ENCODE peak calls at places on chromosomes 4 and X, in four cellular contexts. One of them, this sample, is unnamed.

GRCh38 chr4:10055871-10056270 is 34.6 kb upstream of the SLC2A9 start:
- DNase-seq in CD4-positive, alpha-beta memory T cell: no peak
- DNase-seq in heart left ventricle: no peak
- DNase-seq in left ventricle myocardium inferior: no peak
- DNase-seq in this sample: no peak

GRCh38 chr4:88112856-88113255 is 45.6 kb downstream of the ABCG2 start:
- DNase-seq in CD4-positive, alpha-beta memory T cell: no peak
- DNase-seq in heart left ventricle: no peak
- DNase-seq in left ventricle myocardium inferior: no peak
- DNase-seq in this sample: no peak

GRCh38 chr4:31327031-31327430 is 606.9 kb downstream of the PCDH7 start:
- DNase-seq in CD4-positive, alpha-beta memory T cell: no peak
- DNase-seq in heart left ventricle: no peak
- DNase-seq in left ventricle myocardium inferior: no peak
- DNase-seq in this sample: no peak

GRCh38 chr4:89134775-89135319 is 23.5 kb downstream of the TIGD2 start:
- DNase-seq in CD4-positive, alpha-beta memory T cell: no peak
- DNase-seq in heart left ventricle: no peak
- DNase-seq in left ventricle myocardium inferior: no peak
- DNase-seq in this sample: no peak

GRCh38 chr4:81631958-81632439 is 160.3 kb upstream of the RASGEF1B start:
- DNase-seq in CD4-positive, alpha-beta memory T cell: no peak
- DNase-seq in heart left ventricle: no peak
- DNase-seq in left ventricle myocardium inferior: no peak
- DNase-seq in this sample: no peak

GRCh38 chr4:37620174-37620573 is 66.0 kb downstream of the RELL1 start:
- DNase-seq in CD4-positive, alpha-beta memory T cell: no peak
- DNase-seq in heart left ventricle: no peak
- DNase-seq in left ventricle myocardium inferior: no peak
- DNase-seq in this sample: no peak

GRCh38 chrX:95318882-95319281 is 1365.8 kb upstream of the DIAPH2 start:
- DNase-seq in CD4-positive, alpha-beta memory T cell: no peak
- DNase-seq in heart left ventricle: no peak
- DNase-seq in left ventricle myocardium inferior: no peak
- DNase-seq in this sample: no peak

GRCh38 chrX:138710866-138711331 is 618 bp downstream of the FGF13 start:
- DNase-seq in CD4-positive, alpha-beta memory T cell: no peak
- DNase-seq in heart left ventricle: peak; percentile 12
- DNase-seq in left ventricle myocardium inferior: peak; percentile 8
- DNase-seq in this sample: no peak

GRCh38 chrX:15930585-15930984 is 76.0 kb upstream of the AP1S2 start:
- DNase-seq in CD4-positive, alpha-beta memory T cell: no peak
- DNase-seq in heart left ventricle: no peak
- DNase-seq in left ventricle myocardium inferior: no peak
- DNase-seq in this sample: no peak

GRCh38 chrX:44061940-44062339 is 88.8 kb upstream of the NDP start:
- DNase-seq in CD4-positive, alpha-beta memory T cell: no peak
- DNase-seq in heart left ventricle: no peak
- DNase-seq in left ventricle myocardium inferior: no peak
- DNase-seq in this sample: no peak

GRCh38 chr4:82629238-82630000 is 67.6 kb upstream of the TMEM150C start:
- DNase-seq in CD4-positive, alpha-beta memory T cell: no peak
- DNase-seq in heart left ventricle: no peak
- DNase-seq in left ventricle myocardium inferior: no peak
- DNase-seq in this sample: no peak

GRCh38 chr4:37873383-37873782 is 17.5 kb upstream of the TBC1D1 start:
- DNase-seq in CD4-positive, alpha-beta memory T cell: no peak
- DNase-seq in heart left ventricle: no peak
- DNase-seq in left ventricle myocardium inferior: no peak
- DNase-seq in this sample: no peak

GRCh38 chr4:97123573-97123972 is 1019.7 kb downstream of the STPG2 start:
- DNase-seq in CD4-positive, alpha-beta memory T cell: no peak
- DNase-seq in heart left ventricle: no peak
- DNase-seq in left ventricle myocardium inferior: no peak
- DNase-seq in this sample: no peak

GRCh38 chr4:99447079-99447478 is 11.9 kb upstream of the ADH7 start:
- DNase-seq in CD4-positive, alpha-beta memory T cell: no peak
- DNase-seq in heart left ventricle: no peak
- DNase-seq in left ventricle myocardium inferior: no peak
- DNase-seq in this sample: no peak

GRCh38 chrX:103215768-103216085 is 819 bp downstream of the BEX4 start:
- DNase-seq in CD4-positive, alpha-beta memory T cell: no peak
- DNase-seq in heart left ventricle: no peak
- DNase-seq in left ventricle myocardium inferior: no peak
- DNase-seq in this sample: no peak

GRCh38 chrX:49029876-49030275 is 13.3 kb downstream of the TFE3 start:
- DNase-seq in CD4-positive, alpha-beta memory T cell: no peak
- DNase-seq in heart left ventricle: no peak
- DNase-seq in left ventricle myocardium inferior: no peak
- DNase-seq in this sample: peak; percentile 69

GRCh38 chrX:5976332-5976731 is 252.3 kb downstream of the NLGN4X start:
- DNase-seq in CD4-positive, alpha-beta memory T cell: no peak
- DNase-seq in heart left ventricle: no peak
- DNase-seq in left ventricle myocardium inferior: no peak
- DNase-seq in this sample: no peak

GRCh38 chrX:2500681-2501151 is at the start of the genes DHRSX and ZBED1:
- DNase-seq in CD4-positive, alpha-beta memory T cell: peak; percentile 28
- DNase-seq in heart left ventricle: peak; percentile 59
- DNase-seq in left ventricle myocardium inferior: peak; percentile 54
- DNase-seq in this sample: peak; percentile 48

DNA sequence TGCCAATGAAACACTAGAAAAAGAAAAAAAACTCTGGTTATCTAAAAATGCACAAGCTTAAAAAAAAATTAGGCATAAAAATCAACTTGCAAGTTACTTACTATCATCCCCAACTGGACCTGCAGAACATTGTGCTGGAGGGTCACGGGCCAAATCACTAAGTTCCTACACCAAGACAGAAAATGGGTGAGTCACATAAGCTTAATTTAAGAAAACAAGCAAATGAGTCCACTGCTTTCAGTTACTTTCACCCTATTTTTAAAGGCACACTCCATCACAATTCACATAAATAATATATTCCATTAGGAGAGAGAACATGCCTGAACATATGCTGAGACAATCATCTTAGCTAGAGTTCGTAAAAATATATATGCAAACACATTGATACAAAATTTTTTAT is 17.7 kb downstream of the UBE2D3 start:
- DNase-seq in CD4-positive, alpha-beta memory T cell: no peak
- DNase-seq in heart left ventricle: no peak
- DNase-seq in left ventricle myocardium inferior: no peak
- DNase-seq in this sample: no peak
- H3K4me1 ChIP-seq in CD4-positive, alpha-beta memory T cell: peaks cover 94% of the 10 kb centered on the region
- H3K4me1 ChIP-seq in heart left ventricle: peaks cover 89% of the 10 kb centered on the region
- H3K4me1 ChIP-seq in left ventricle myocardium inferior: peaks cover 89% of the 10 kb centered on the region
- H3K4me1 ChIP-seq in this sample: peaks cover 63% of the 10 kb centered on the region

GRCh38 chr4:86453044-86453501 is 93.2 kb upstream of the MAPK10 start:
- DNase-seq in CD4-positive, alpha-beta memory T cell: no peak
- DNase-seq in heart left ventricle: peak; percentile 27
- DNase-seq in left ventricle myocardium inferior: peak; percentile 44
- DNase-seq in this sample: no peak

GRCh38 chr4:86450189-86450588 is 90.3 kb upstream of the MAPK10 start:
- DNase-seq in CD4-positive, alpha-beta memory T cell: no peak
- DNase-seq in heart left ventricle: no peak
- DNase-seq in left ventricle myocardium inferior: no peak
- DNase-seq in this sample: no peak

GRCh38 chr4:86451560-86452322 is 91.9 kb upstream of the MAPK10 start:
- DNase-seq in CD4-positive, alpha-beta memory T cell: no peak
- DNase-seq in heart left ventricle: no peak
- DNase-seq in left ventricle myocardium inferior: no peak
- DNase-seq in this sample: no peak

GRCh38 chr4:86450861-86451260 is 91.0 kb upstream of the MAPK10 start:
- DNase-seq in CD4-positive, alpha-beta memory T cell: no peak
- DNase-seq in heart left ventricle: no peak
- DNase-seq in left ventricle myocardium inferior: no peak
- DNase-seq in this sample: no peak

GRCh38 chr4:86452323-86452995 is 92.6 kb upstream of the MAPK10 start:
- DNase-seq in CD4-positive, alpha-beta memory T cell: no peak
- DNase-seq in heart left ventricle: no peak
- DNase-seq in left ventricle myocardium inferior: no peak
- DNase-seq in this sample: no peak
- H3K27ac ChIP-seq in CD4-positive, alpha-beta memory T cell: no peak overlapping the region
- H3K27ac ChIP-seq in heart left ventricle: peak overlapping the region; percentile 44
- H3K27ac ChIP-seq in left ventricle myocardium inferior: peak overlapping the region; percentile 61
- H3K27ac ChIP-seq in this sample: peak overlapping the region; percentile 75

DNA sequence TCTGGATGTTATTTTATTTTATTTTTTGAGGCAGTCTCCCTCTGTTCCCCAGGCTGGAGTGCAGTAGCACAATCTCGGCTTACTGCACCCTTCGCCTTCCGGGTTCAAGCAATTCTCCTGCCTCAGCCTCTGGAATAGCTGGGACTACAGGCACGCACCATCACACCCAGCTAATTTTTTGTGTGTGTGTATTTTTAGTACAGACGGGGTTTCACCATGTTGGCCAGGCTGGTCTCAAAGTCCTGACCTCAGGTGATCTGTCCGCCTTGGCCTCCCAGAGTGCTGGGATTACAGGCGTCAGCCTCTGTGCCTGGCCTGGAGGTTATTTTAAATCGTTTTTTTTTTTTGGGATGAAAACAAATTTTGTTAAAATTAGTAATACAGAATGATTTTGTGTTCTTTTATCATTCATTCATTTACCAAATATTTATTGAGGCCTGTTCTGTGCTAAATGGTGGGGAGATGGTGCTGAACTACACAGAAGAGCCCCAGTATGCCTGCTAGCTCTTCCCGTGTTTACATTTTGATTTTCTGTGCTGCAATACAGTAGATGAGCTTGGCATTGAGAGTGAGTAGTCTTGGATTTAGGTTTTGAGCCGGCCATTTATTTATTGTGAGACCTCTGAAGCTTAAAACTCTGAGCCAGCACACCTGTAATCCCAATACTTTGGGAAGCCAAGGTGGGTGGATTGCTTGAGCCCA is 22.7 kb downstream of the ADD1 start:
- DNase-seq in CD4-positive, alpha-beta memory T cell: no peak
- DNase-seq in heart left ventricle: no peak
- DNase-seq in left ventricle myocardium inferior: no peak
- DNase-seq in this sample: no peak
- H3K4me1 ChIP-seq in CD4-positive, alpha-beta memory T cell: peaks cover 77% of the 10 kb centered on the region
- H3K4me1 ChIP-seq in heart left ventricle: peaks cover 97% of the 10 kb centered on the region
- H3K4me1 ChIP-seq in left ventricle myocardium inferior: peaks cover 100% of the 10 kb centered on the region
- H3K4me1 ChIP-seq in this sample: peaks cover 52% of the 10 kb centered on the region

GRCh38 chr4:171130126-171130801 is 682.9 kb upstream of the GALNTL6 start:
- DNase-seq in CD4-positive, alpha-beta memory T cell: no peak
- DNase-seq in heart left ventricle: no peak
- DNase-seq in left ventricle myocardium inferior: no peak
- DNase-seq in this sample: no peak
- H3K27ac ChIP-seq in CD4-positive, alpha-beta memory T cell: no peak overlapping the region
- H3K27ac ChIP-seq in heart left ventricle: no peak overlapping the region
- H3K27ac ChIP-seq in left ventricle myocardium inferior: no peak overlapping the region
- H3K27ac ChIP-seq in this sample: no peak overlapping the region

DNA sequence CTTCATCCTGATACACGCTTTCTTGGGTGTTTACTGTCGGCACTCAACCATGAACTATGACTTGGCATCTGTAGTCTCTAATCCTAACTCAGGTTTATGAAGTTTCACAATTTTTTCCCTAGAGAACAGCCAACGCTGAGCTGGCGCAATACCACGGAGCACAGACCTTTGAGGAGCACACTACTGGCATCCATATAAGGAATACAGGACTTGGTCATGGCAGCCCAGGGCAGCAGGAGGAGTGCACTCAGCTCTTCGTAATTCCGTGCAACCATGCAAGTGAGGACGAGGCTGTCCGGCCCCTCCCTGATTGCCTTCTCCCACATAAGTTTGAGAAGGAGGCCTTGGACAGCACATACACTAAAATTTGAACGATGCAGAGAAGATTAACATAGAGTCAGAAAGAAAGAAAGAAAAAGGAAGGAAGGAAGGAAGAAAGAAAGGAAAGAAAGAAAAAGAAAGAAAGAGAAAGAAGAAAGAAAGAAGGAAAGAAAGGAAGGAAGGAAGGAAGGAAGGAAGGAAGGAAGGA is 41.0 kb upstream of the PDLIM5 start:
- DNase-seq in CD4-positive, alpha-beta memory T cell: no peak
- DNase-seq in heart left ventricle: peak; percentile 68
- DNase-seq in left ventricle myocardium inferior: peak; percentile 51
- DNase-seq in this sample: peak; percentile 10
- H3K4me1 ChIP-seq in CD4-positive, alpha-beta memory T cell: no peaks in the 10 kb centered on the region
- H3K4me1 ChIP-seq in heart left ventricle: peaks cover 61% of the 10 kb centered on the region
- H3K4me1 ChIP-seq in left ventricle myocardium inferior: peaks cover 71% of the 10 kb centered on the region
- H3K4me1 ChIP-seq in this sample: no peaks in the 10 kb centered on the region

GRCh38 chr4:7013171-7013570 is 30.0 kb upstream of the TADA2B start:
- DNase-seq in CD4-positive, alpha-beta memory T cell: no peak
- DNase-seq in heart left ventricle: no peak
- DNase-seq in left ventricle myocardium inferior: no peak
- DNase-seq in this sample: no peak

GRCh38 chr4:7015383-7016035 is 27.7 kb upstream of the TADA2B start:
- DNase-seq in CD4-positive, alpha-beta memory T cell: no peak
- DNase-seq in heart left ventricle: no peak
- DNase-seq in left ventricle myocardium inferior: no peak
- DNase-seq in this sample: no peak

GRCh38 chr4:7016086-7016485 is 27.1 kb upstream of the TADA2B start:
- DNase-seq in CD4-positive, alpha-beta memory T cell: no peak
- DNase-seq in heart left ventricle: no peak
- DNase-seq in left ventricle myocardium inferior: no peak
- DNase-seq in this sample: no peak

GRCh38 chr4:7016512-7016911 is 26.7 kb upstream of the TADA2B start:
- DNase-seq in CD4-positive, alpha-beta memory T cell: no peak
- DNase-seq in heart left ventricle: no peak
- DNase-seq in left ventricle myocardium inferior: no peak
- DNase-seq in this sample: no peak

DNA sequence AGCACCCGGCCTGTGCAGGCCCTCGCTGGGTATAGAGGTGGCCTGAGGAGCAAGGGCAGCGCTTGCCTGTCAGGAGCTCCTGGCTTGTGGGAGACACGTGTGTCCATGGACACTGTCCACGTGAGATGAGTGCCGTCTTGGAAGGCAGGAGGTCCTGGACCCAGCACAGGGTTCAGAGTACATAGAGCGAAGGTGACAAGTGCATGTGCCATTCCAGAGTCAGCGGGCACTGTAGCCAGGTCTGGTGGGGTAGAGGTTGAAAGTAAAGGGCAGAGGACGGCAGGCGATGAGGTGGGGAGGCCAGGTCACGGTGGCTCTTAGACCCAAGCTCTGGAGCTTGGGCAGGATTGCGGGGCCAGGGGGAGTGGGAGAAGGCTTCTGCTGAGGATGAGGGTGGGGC is 28.4 kb upstream of the TADA2B start:
- DNase-seq in CD4-positive, alpha-beta memory T cell: no peak
- DNase-seq in heart left ventricle: no peak
- DNase-seq in left ventricle myocardium inferior: no peak
- DNase-seq in this sample: no peak
- H3K27ac ChIP-seq in CD4-positive, alpha-beta memory T cell: no peak overlapping the region
- H3K27ac ChIP-seq in heart left ventricle: no peak overlapping the region
- H3K27ac ChIP-seq in left ventricle myocardium inferior: no peak overlapping the region
- H3K27ac ChIP-seq in this sample: no peak overlapping the region